ENCODE peak calls at places on chromosomes 1 and 21, in seven cellular contexts. F is neural crest cell; N is CD4-positive, alpha-beta T cell; G is H9; L is NCI-H1436; E is choroid plexus epithelial cell; K is foreskin keratinocyte. T is an unnamed sample.

GRCh38 chr1:218933526-218933925 is 240.2 kb upstream of the LYPLAL1 start:
- DNase-seq in F (no peak), N (no peak), G (no peak), L (no peak), E (no peak), K (no peak), T (no peak)

GRCh38 chr1:36966242-36966641 is 68.1 kb downstream of the GRIK3 start:
- DNase-seq in F (peak; percentile 40), N (no peak), G (peak; percentile 58), L (no peak), E (peak; percentile 4), K (no peak), T (no peak)

GRCh38 chr1:165914136-165914798 is 86.9 kb downstream of the UCK2 start:
- DNase-seq in F (peak; percentile 63), N (peak; percentile 58), G (peak; percentile 67), L (peak; percentile 25), E (peak; percentile 94), K (no peak), T (peak; percentile 71)

GRCh38 chr21:14762734-14763694 is 216.9 kb upstream of the SAMSN1 start:
- DNase-seq in F (no peak), N (no peak), G (no peak), L (no peak), E (peak; percentile 23), K (no peak), T (peak; percentile 64)

GRCh38 chr1:30604801-30605440 is 118.5 kb downstream of the MATN1 start:
- DNase-seq in F (no peak), N (no peak), G (no peak), L (no peak), E (no peak), K (no peak), T (no peak)

GRCh38 chr1:68525781-68526180 is 28.9 kb upstream of the DEPDC1 start:
- DNase-seq in F (no peak), N (no peak), G (no peak), L (no peak), E (no peak), K (no peak), T (no peak)

GRCh38 chr1:28564310-28564709 is 11.4 kb downstream of the TRNAU1AP start:
- DNase-seq in F (no peak), N (no peak), G (no peak), L (no peak), E (no peak), K (no peak), T (no peak)

GRCh38 chr1:197902131-197902453 is 338 bp upstream of the C1orf53 start:
- DNase-seq in F (no peak), N (no peak), G (no peak), L (no peak), E (no peak), K (no peak), T (no peak)

GRCh38 chr21:43340491-43341348 is 86.2 kb downstream of the SIK1 start:
- DNase-seq in F (no peak), N (no peak), G (no peak), L (no peak), E (peak; percentile 92), K (peak; percentile 55), T (no peak)

GRCh38 chr1:211928993-211929637 is 98.6 kb upstream of the LPGAT1 start:
- DNase-seq in F (no peak), N (no peak), G (no peak), L (peak; percentile 73), E (peak; percentile 50), K (no peak), T (peak; percentile 100)

GRCh38 chr21:46350571-46350970 is 26.6 kb downstream of the PCNT start:
- DNase-seq in F (no peak), N (no peak), G (no peak), L (no peak), E (no peak), K (no peak), T (no peak)

GRCh38 chr21:42621166-42621827 is 32.1 kb upstream of the PDE9A start:
- DNase-seq in F (no peak), N (no peak), G (no peak), L (no peak), E (no peak), K (no peak), T (peak; percentile 86)

GRCh38 chr1:104182251-104182650 is 432.6 kb downstream of the AMY1C start:
- DNase-seq in F (no peak), N (no peak), G (no peak), L (no peak), E (no peak), K (no peak), T (no peak)

GRCh38 chr1:156959414-156959813 is 39.0 kb downstream of the LRRC71 start:
- DNase-seq in F (no peak), N (no peak), G (no peak), L (peak; percentile 22), E (peak; percentile 48), K (no peak), T (peak; percentile 65)

GRCh38 chr1:229893762-229894444 is 173.1 kb upstream of the GALNT2 start:
- DNase-seq in F (no peak), N (no peak), G (no peak), L (no peak), E (no peak), K (peak; percentile 80), T (peak; percentile 98)

GRCh38 chr1:22488319-22488718 is 36.7 kb downstream of the ZBTB40 start:
- DNase-seq in F (no peak), N (no peak), G (no peak), L (no peak), E (peak; percentile 34), K (no peak), T (no peak)

GRCh38 chr1:68197891-68198290 is 34.4 kb downstream of the WLS start:
- DNase-seq in F (no peak), N (no peak), G (no peak), L (no peak), E (no peak), K (peak; percentile 77), T (peak; percentile 62)

GRCh38 chr1:233627376-233627775 is 13.5 kb downstream of the KCNK1 start:
- DNase-seq in F (no peak), N (no peak), G (no peak), L (no peak), E (no peak), K (no peak), T (peak; percentile 33)

GRCh38 chr1:47347735-47348134 is 14.1 kb downstream of the CMPK1 start:
- DNase-seq in F (no peak), N (no peak), G (no peak), L (no peak), E (no peak), K (no peak), T (no peak)

GRCh38 chr1:153592706-153593105 is 20.2 kb downstream of the S100A16 start:
- DNase-seq in F (no peak), N (no peak), G (no peak), L (no peak), E (no peak), K (no peak), T (peak; percentile 34)

GRCh38 chr1:112904071-112904830 is 51.7 kb downstream of the SLC16A1 start:
- DNase-seq in F (no peak), N (no peak), G (no peak), L (no peak), E (peak; percentile 81), K (peak; percentile 94), T (no peak)

GRCh38 chr1:229213797-229214196 is 57.1 kb upstream of the RAB4A start:
- DNase-seq in F (no peak), N (no peak), G (no peak), L (no peak), E (no peak), K (no peak), T (no peak)

GRCh38 chr1:99851850-99852454 is 1.8 kb downstream of the AGL start:
- DNase-seq in F (no peak), N (no peak), G (no peak), L (no peak), E (no peak), K (no peak), T (no peak)

GRCh38 chr1:200990114-200990513 is 33.4 kb downstream of the KIF21B start:
- DNase-seq in F (no peak), N (no peak), G (no peak), L (no peak), E (no peak), K (no peak), T (no peak)

GRCh38 chr1:32933742-32934322 is 30.8 kb downstream of the RNF19B start:
- DNase-seq in F (no peak), N (no peak), G (no peak), L (no peak), E (peak; percentile 41), K (peak; percentile 44), T (peak; percentile 28)

GRCh38 chr1:10823000-10823401 is 26.6 kb upstream of the CASZ1 start:
- DNase-seq in F (no peak), N (no peak), G (no peak), L (no peak), E (no peak), K (no peak), T (peak; percentile 49)

GRCh38 chr1:923131-923990 is at the start of gene SAMD11:
- DNase-seq in F (peak; percentile 88), N (peak; percentile 63), G (peak; percentile 68), L (peak; percentile 68), E (peak; percentile 80), K (no peak), T (peak; percentile 89)

GRCh38 chr1:155944396-155944728 is 2.9 kb downstream of the RXFP4 start:
- DNase-seq in F (no peak), N (no peak), G (no peak), L (peak; percentile 43), E (no peak), K (no peak), T (peak; percentile 94)

GRCh38 chr1:174359454-174359805 is 88.3 kb upstream of the GPR52 start:
- DNase-seq in F (no peak), N (no peak), G (no peak), L (no peak), E (no peak), K (no peak), T (no peak)

GRCh38 chr1:27520651-27521050 is 30.7 kb upstream of the WASF2 start:
- DNase-seq in F (no peak), N (no peak), G (no peak), L (no peak), E (no peak), K (no peak), T (peak; percentile 83)

GRCh38 chr1:153727463-153728304 is at the start of gene INTS3:
- DNase-seq in F (peak; percentile 98), N (peak; percentile 95), G (peak; percentile 100), L (peak; percentile 99), E (peak; percentile 100), K (peak; percentile 99), T (peak; percentile 100)

GRCh38 chr1:48471103-48471502 is 901 bp downstream of the SPATA6 start:
- DNase-seq in F (no peak), N (no peak), G (no peak), L (no peak), E (no peak), K (no peak), T (no peak)

GRCh38 chr1:29249170-29249691 is 12.9 kb downstream of the PTPRU start:
- DNase-seq in F (no peak), N (no peak), G (peak; percentile 91), L (no peak), E (peak; percentile 52), K (no peak), T (no peak)

GRCh38 chr1:109786531-109787021 is 22.9 kb upstream of the EPS8L3 start:
- DNase-seq in F (no peak), N (no peak), G (no peak), L (no peak), E (peak; percentile 78), K (no peak), T (no peak)

GRCh38 chr1:160544647-160545046 is 21.6 kb upstream of the SLAMF6 start:
- DNase-seq in F (no peak), N (no peak), G (no peak), L (no peak), E (peak; percentile 53), K (no peak), T (peak; percentile 5)

GRCh38 chr1:40556121-40556520 is 24.7 kb downstream of the ZNF684 start:
- DNase-seq in F (no peak), N (no peak), G (no peak), L (no peak), E (no peak), K (no peak), T (no peak)

GRCh38 chr1:7478797-7479499 is 292.1 kb upstream of the VAMP3 start:
- DNase-seq in F (no peak), N (no peak), G (no peak), L (no peak), E (peak; percentile 98), K (no peak), T (peak; percentile 81)

T was measured in NCI-H69.